ENCODE peak calls at places on chromosome 15, in four cellular contexts. N, K, S and T are unnamed samples.

GRCh38 chr15:70995383-70995965 is 102.8 kb downstream of the LRRC49 start:
- DNase-seq in N (no peak), S (no peak), K (no peak), T (no peak)

GRCh38 chr15:89783861-89784685 is 7.9 kb downstream of the MESP2 start:
- DNase-seq in K (peak), S (no peak), N (no peak), T (no peak)

GRCh38 chr15:52206446-52206845 is 15.3 kb upstream of the GNB5 start:
- DNase-seq in K (no peak), S (no peak), N (no peak), T (no peak)

GRCh38 chr15:73737506-73737905 is 15.6 kb downstream of the INSYN1 start:
- DNase-seq in K (no peak), S (no peak), N (no peak), T (no peak)

GRCh38 chr15:39493393-39494067 is 87.3 kb upstream of the THBS1 start:
- DNase-seq in S (no peak), K (no peak), N (no peak), T (no peak)

GRCh38 chr15:44726136-44726535 is 10.2 kb upstream of the TRIM69 start:
- DNase-seq in S (no peak), K (no peak), N (no peak), T (no peak)

GRCh38 chr15:65101418-65101890 is 13.5 kb downstream of the UBAP1L start:
- DNase-seq in N (peak), K (no peak), S (peak), T (peak)

GRCh38 chr15:73286356-73286755 is 82.4 kb downstream of the HCN4 start:
- DNase-seq in N (no peak), S (no peak), K (no peak), T (no peak)

GRCh38 chr15:87777054-87777498 is 479.5 kb downstream of the NTRK3 start:
- DNase-seq in N (no peak), S (peak), K (no peak), T (no peak)

GRCh38 chr15:67792250-67792942 is 32.9 kb upstream of the SKOR1 start:
- DNase-seq in K (no peak), S (no peak), N (no peak), T (no peak)